ENCODE peak calls at places on chromosomes 4 and X, in ten cellular contexts. D, Y, F, E, J, N, K, P, H and G are unnamed samples.

GRCh38 chrX:29870608-29871007 is 344.8 kb upstream of the MAGEB2 start:
- DNase-seq in D (no peak), Y (no peak), F (no peak), E (no peak), J (no peak), N (no peak), K (no peak), P (no peak), H (no peak), G (no peak)

GRCh38 chr4:1048781-1049590 is 37.6 kb downstream of the FGFRL1 start:
- DNase-seq in D (no peak), Y (no peak), F (peak; percentile 44), E (no peak), J (peak; percentile 77), N (peak; percentile 52), K (peak; percentile 15), P (no peak), H (no peak), G (no peak)

GRCh38 chr4:99252746-99253145 is 33.7 kb upstream of the ADH6 start:
- DNase-seq in D (no peak), Y (no peak), F (no peak), E (no peak), J (no peak), N (no peak), K (no peak), P (no peak), H (no peak), G (peak; percentile 88)

GRCh38 chrX:48910926-48911406 is 480 bp downstream of the SLC35A2 start:
- DNase-seq in D (no peak), Y (no peak), F (no peak), E (no peak), J (no peak), N (no peak), K (no peak), P (peak; percentile 48), H (no peak), G (peak; percentile 25)

GRCh38 chr4:98747659-98748091 is 89.3 kb upstream of the TSPAN5 start:
- DNase-seq in D (no peak), Y (no peak), F (no peak), E (no peak), J (no peak), N (no peak), K (no peak), P (peak; percentile 17), H (no peak), G (no peak)

GRCh38 chr4:165355900-165356300 is 22.9 kb upstream of the CPE start:
- DNase-seq in D (peak; percentile 66), Y (peak; percentile 54), F (no peak), E (peak; percentile 61), J (no peak), N (no peak), K (peak; percentile 30), P (peak; percentile 70), H (no peak), G (peak; percentile 56)

GRCh38 chr4:77927991-77928925 is 65.6 kb downstream of the MRPL1 start:
- DNase-seq in D (peak; percentile 92), Y (peak; percentile 32), F (no peak), E (no peak), J (no peak), N (no peak), K (no peak), P (peak; percentile 70), H (no peak), G (peak; percentile 90)

GRCh38 chr4:137650051-137650450 is 117.8 kb upstream of the PCDH18 start:
- DNase-seq in D (no peak), Y (peak; percentile 56), F (no peak), E (no peak), J (no peak), N (no peak), K (no peak), P (no peak), H (no peak), G (no peak)

GRCh38 chr4:90445380-90445779 is 318.2 kb downstream of the CCSER1 start:
- DNase-seq in D (no peak), Y (peak; percentile 3), F (no peak), E (no peak), J (no peak), N (no peak), K (no peak), P (peak; percentile 66), H (no peak), G (peak; percentile 14)

GRCh38 chr4:34464196-34464595 is 1780.1 kb downstream of the ARAP2 start:
- DNase-seq in D (no peak), Y (no peak), F (no peak), E (no peak), J (no peak), N (no peak), K (no peak), P (no peak), H (no peak), G (no peak)

GRCh38 chr4:82842593-82842992 is 44.0 kb upstream of the SCD5 start:
- DNase-seq in D (peak; percentile 21), Y (no peak), F (no peak), E (no peak), J (no peak), N (no peak), K (no peak), P (peak; percentile 58), H (no peak), G (no peak)
- TF ChIP-seq CTCF in D (peak; percentile 36), Y (peak; percentile 44), F (no peak), E (no peak), J (no peak), N (peak; percentile 10), K (peak; percentile 24), P (peak; percentile 67), H (peak; percentile 11), G (peak; percentile 38)

GRCh38 chr4:55546633-55547460 is at the start of gene CLOCK:
- DNase-seq in D (peak; percentile 85), Y (peak; percentile 87), F (peak; percentile 70), E (peak; percentile 90), J (peak; percentile 96), N (peak; percentile 92), K (peak; percentile 92), P (peak; percentile 87), H (peak; percentile 79), G (peak; percentile 85)
- TF ChIP-seq CTCF in D (peak; percentile 29), Y (peak; percentile 59), F (peak; percentile 52), E (peak; percentile 75), J (peak; percentile 70), N (peak; percentile 58), K (peak; percentile 70), P (peak; percentile 40), H (peak; percentile 54), G (peak; percentile 3)

GRCh38 chrX:133850414-133850813 is 135.0 kb downstream of the GPC3 start:
- DNase-seq in D (no peak), Y (no peak), F (no peak), E (no peak), J (no peak), N (no peak), K (no peak), P (peak; percentile 7), H (no peak), G (no peak)

GRCh38 chrX:133857648-133858269 is 127.6 kb downstream of the GPC3 start:
- DNase-seq in D (no peak), Y (no peak), F (no peak), E (no peak), J (no peak), N (no peak), K (no peak), P (no peak), H (no peak), G (no peak)

GRCh38 chrX:133849676-133850075 is 135.7 kb downstream of the GPC3 start:
- DNase-seq in D (no peak), Y (no peak), F (no peak), E (no peak), J (no peak), N (no peak), K (no peak), P (peak; percentile 6), H (no peak), G (peak; percentile 0)

GRCh38 chrX:133856819-133857218 is 128.6 kb downstream of the GPC3 start:
- DNase-seq in D (no peak), Y (no peak), F (no peak), E (no peak), J (no peak), N (no peak), K (no peak), P (no peak), H (no peak), G (no peak)

GRCh38 chrX:133852837-133853236 is 132.6 kb downstream of the GPC3 start:
- DNase-seq in D (peak; percentile 5), Y (no peak), F (no peak), E (no peak), J (no peak), N (no peak), K (no peak), P (peak; percentile 4), H (no peak), G (no peak)
- TF ChIP-seq CTCF in D (peak; percentile 10), Y (no peak), F (no peak), E (no peak), J (no peak), N (no peak), K (no peak), P (no peak), H (no peak), G (no peak)

DNA sequence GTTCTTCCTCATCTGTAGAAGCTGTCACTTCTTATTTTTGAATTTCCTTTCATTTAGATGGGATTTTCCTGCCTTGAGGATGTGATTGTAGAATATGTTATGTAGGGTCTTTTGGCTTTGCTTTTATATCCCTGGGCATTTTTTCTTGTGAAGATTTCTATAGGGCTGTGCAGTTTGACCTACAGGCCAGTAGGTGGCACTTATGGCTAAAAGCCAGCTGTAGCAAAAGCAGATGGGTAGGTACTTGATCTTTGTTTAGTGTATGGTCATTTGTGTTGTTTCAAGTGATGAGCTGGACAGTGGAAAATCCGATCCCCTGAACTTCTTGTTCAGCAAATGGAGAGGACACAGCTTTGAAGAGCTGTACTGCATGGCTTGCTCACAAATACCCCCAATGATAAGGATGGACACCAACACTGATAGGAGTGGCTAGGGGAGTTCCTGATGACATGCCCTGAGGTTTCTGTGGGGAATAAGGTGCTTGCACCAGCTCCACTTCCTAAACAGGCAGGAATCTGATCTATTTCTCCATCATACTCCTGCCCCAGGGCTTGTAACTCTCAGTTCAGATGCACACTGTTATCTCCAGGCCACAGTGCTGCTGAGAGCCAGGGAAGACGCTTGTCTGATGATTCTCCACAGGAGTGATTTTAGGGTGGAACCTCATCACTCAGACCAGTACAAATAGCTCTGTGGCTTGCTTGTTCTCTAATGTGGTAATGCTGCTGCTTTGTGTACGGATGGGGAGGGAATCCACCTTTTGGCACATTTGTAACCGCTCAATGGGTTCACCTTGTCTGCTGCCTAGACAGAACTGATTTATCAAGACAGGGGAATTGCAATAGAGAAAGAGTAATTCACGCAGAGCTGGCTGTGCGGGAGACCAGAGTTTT is 417.1 kb upstream of the MAGEB16 start:
- DNase-seq in D (peak; percentile 56), Y (peak; percentile 28), F (no peak), E (no peak), J (no peak), N (no peak), K (no peak), P (peak; percentile 26), H (no peak), G (peak; percentile 46)
- TF ChIP-seq CTCF in D (peak; percentile 71), Y (peak; percentile 62), F (peak; percentile 34), E (peak; percentile 61), J (peak; percentile 35), N (peak; percentile 47), K (no peak), P (peak; percentile 52), H (peak; percentile 57), G (peak; percentile 78)